ENCODE peak calls at places on chromosomes 12 and 14, in seven cellular contexts. One of them, this sample, is unnamed. For H3K4me1, the result is how much of the 10 kb centered on the place peaks cover.

GRCh38 chr12:108495054-108495453 is 20.0 kb upstream of the FICD start:
- DNase-seq in heart left ventricle: no peak
- DNase-seq in lower lobe of right lung: no peak
- DNase-seq in neuronal stem cell: peak
- DNase-seq in SK-N-SH: peak
- DNase-seq in upper lobe of right lung: no peak
- DNase-seq in H1: peak
- DNase-seq in this sample: no peak

GRCh38 chr14:74948228-74949175 is 6.9 kb downstream of the PGF start:
- DNase-seq in heart left ventricle: no peak
- DNase-seq in lower lobe of right lung: no peak
- DNase-seq in neuronal stem cell: no peak
- DNase-seq in SK-N-SH: no peak
- DNase-seq in upper lobe of right lung: no peak
- DNase-seq in H1: no peak
- DNase-seq in this sample: no peak

GRCh38 chr14:21039585-21040369 is 2.4 kb upstream of the RNASE7 start:
- DNase-seq in heart left ventricle: peak
- DNase-seq in lower lobe of right lung: no peak
- DNase-seq in neuronal stem cell: peak
- DNase-seq in SK-N-SH: peak
- DNase-seq in upper lobe of right lung: no peak
- DNase-seq in H1: peak
- DNase-seq in this sample: peak

GRCh38 chr12:2775431-2775830 is 19.3 kb upstream of the FKBP4 start:
- DNase-seq in heart left ventricle: no peak
- DNase-seq in lower lobe of right lung: no peak
- DNase-seq in neuronal stem cell: no peak
- DNase-seq in SK-N-SH: no peak
- DNase-seq in upper lobe of right lung: no peak
- DNase-seq in H1: no peak
- DNase-seq in this sample: no peak

GRCh38 chr12:100404769-100405407 is 48.0 kb downstream of the SLC17A8 start:
- DNase-seq in heart left ventricle: no peak
- DNase-seq in lower lobe of right lung: peak
- DNase-seq in neuronal stem cell: peak
- DNase-seq in SK-N-SH: peak
- DNase-seq in upper lobe of right lung: no peak
- DNase-seq in H1: peak
- DNase-seq in this sample: peak

GRCh38 chr12:107027304-107028053 is 40.5 kb upstream of the MTERF2 start:
- DNase-seq in heart left ventricle: no peak
- DNase-seq in lower lobe of right lung: no peak
- DNase-seq in neuronal stem cell: no peak
- DNase-seq in SK-N-SH: peak
- DNase-seq in upper lobe of right lung: no peak
- DNase-seq in H1: no peak
- DNase-seq in this sample: peak

GRCh38 chr14:51093371-51094281 is 1.3 kb downstream of the TRIM9 start:
- DNase-seq in heart left ventricle: peak
- DNase-seq in lower lobe of right lung: no peak
- DNase-seq in neuronal stem cell: peak
- DNase-seq in SK-N-SH: peak
- DNase-seq in upper lobe of right lung: no peak
- DNase-seq in H1: peak
- DNase-seq in this sample: peak

GRCh38 chr14:39107624-39108023 is 4.6 kb upstream of the SEC23A start:
- DNase-seq in heart left ventricle: no peak
- DNase-seq in lower lobe of right lung: no peak
- DNase-seq in neuronal stem cell: no peak
- DNase-seq in SK-N-SH: peak
- DNase-seq in upper lobe of right lung: no peak
- DNase-seq in H1: no peak
- DNase-seq in this sample: peak

GRCh38 chr12:121214171-121214777 is 4.3 kb downstream of the P2RX4 start:
- DNase-seq in heart left ventricle: no peak
- DNase-seq in lower lobe of right lung: no peak
- DNase-seq in neuronal stem cell: no peak
- DNase-seq in SK-N-SH: no peak
- DNase-seq in upper lobe of right lung: no peak
- DNase-seq in H1: no peak
- DNase-seq in this sample: peak

GRCh38 chr12:111798182-111798581 is 31.4 kb downstream of the ALDH2 start:
- DNase-seq in heart left ventricle: no peak
- DNase-seq in lower lobe of right lung: peak
- DNase-seq in neuronal stem cell: no peak
- DNase-seq in SK-N-SH: no peak
- DNase-seq in upper lobe of right lung: no peak
- DNase-seq in H1: no peak
- DNase-seq in this sample: no peak

GRCh38 chr12:115267464-115267863 is 583.5 kb upstream of the TBX3 start:
- DNase-seq in heart left ventricle: peak
- DNase-seq in lower lobe of right lung: no peak
- DNase-seq in neuronal stem cell: no peak
- DNase-seq in SK-N-SH: no peak
- DNase-seq in upper lobe of right lung: no peak
- DNase-seq in H1: no peak
- DNase-seq in this sample: no peak

GRCh38 chr12:118541071-118541470 is 164.7 kb downstream of the SUDS3 start:
- DNase-seq in heart left ventricle: no peak
- DNase-seq in lower lobe of right lung: no peak
- DNase-seq in neuronal stem cell: no peak
- DNase-seq in SK-N-SH: no peak
- DNase-seq in upper lobe of right lung: no peak
- DNase-seq in H1: no peak
- DNase-seq in this sample: no peak

GRCh38 chr14:85564841-85565527 is 35.0 kb downstream of the FLRT2 start:
- DNase-seq in heart left ventricle: no peak
- DNase-seq in lower lobe of right lung: no peak
- DNase-seq in neuronal stem cell: no peak
- DNase-seq in SK-N-SH: no peak
- DNase-seq in upper lobe of right lung: no peak
- DNase-seq in H1: no peak
- DNase-seq in this sample: peak

GRCh38 chr12:132214906-132215643 is 70.8 kb downstream of the NOC4L start:
- DNase-seq in heart left ventricle: no peak
- DNase-seq in lower lobe of right lung: no peak
- DNase-seq in neuronal stem cell: no peak
- DNase-seq in SK-N-SH: no peak
- DNase-seq in upper lobe of right lung: no peak
- DNase-seq in H1: no peak
- DNase-seq in this sample: no peak

GRCh38 chr12:30961030-30961429 is 34.5 kb downstream of the TSPAN11 start:
- DNase-seq in heart left ventricle: no peak
- DNase-seq in lower lobe of right lung: no peak
- DNase-seq in neuronal stem cell: no peak
- DNase-seq in SK-N-SH: no peak
- DNase-seq in upper lobe of right lung: no peak
- DNase-seq in H1: no peak
- DNase-seq in this sample: no peak

GRCh38 chr14:50083467-50084337 is 32.7 kb downstream of the VCPKMT start:
- DNase-seq in heart left ventricle: no peak
- DNase-seq in lower lobe of right lung: no peak
- DNase-seq in neuronal stem cell: no peak
- DNase-seq in SK-N-SH: no peak
- DNase-seq in upper lobe of right lung: peak
- DNase-seq in H1: no peak
- DNase-seq in this sample: no peak

GRCh38 chr12:71846322-71846940 is 6.9 kb downstream of the TBC1D15 start:
- DNase-seq in heart left ventricle: no peak
- DNase-seq in lower lobe of right lung: no peak
- DNase-seq in neuronal stem cell: no peak
- DNase-seq in SK-N-SH: peak
- DNase-seq in upper lobe of right lung: no peak
- DNase-seq in H1: no peak
- DNase-seq in this sample: peak

GRCh38 chr12:15205341-15206010 is 15.7 kb downstream of the RERG start:
- DNase-seq in heart left ventricle: no peak
- DNase-seq in lower lobe of right lung: no peak
- DNase-seq in neuronal stem cell: no peak
- DNase-seq in SK-N-SH: no peak
- DNase-seq in upper lobe of right lung: no peak
- DNase-seq in H1: no peak
- DNase-seq in this sample: no peak

GRCh38 chr12:68106160-68106559 is 53.4 kb downstream of the IFNG start:
- DNase-seq in heart left ventricle: no peak
- DNase-seq in lower lobe of right lung: no peak
- DNase-seq in neuronal stem cell: no peak
- DNase-seq in SK-N-SH: no peak
- DNase-seq in upper lobe of right lung: no peak
- DNase-seq in H1: no peak
- DNase-seq in this sample: peak

GRCh38 chr12:112005419-112006395 is 7.3 kb downstream of the TMEM116 start:
- DNase-seq in heart left ventricle: no peak
- DNase-seq in lower lobe of right lung: peak
- DNase-seq in neuronal stem cell: no peak
- DNase-seq in SK-N-SH: no peak
- DNase-seq in upper lobe of right lung: no peak
- DNase-seq in H1: no peak
- DNase-seq in this sample: peak

GRCh38 chr12:80622271-80622670 is 85.2 kb upstream of the MYF6 start:
- DNase-seq in heart left ventricle: no peak
- DNase-seq in lower lobe of right lung: no peak
- DNase-seq in neuronal stem cell: no peak
- DNase-seq in SK-N-SH: no peak
- DNase-seq in upper lobe of right lung: no peak
- DNase-seq in H1: no peak
- DNase-seq in this sample: peak

GRCh38 chr12:15693233-15693911 is 95.8 kb downstream of the EPS8 start:
- DNase-seq in heart left ventricle: no peak
- DNase-seq in lower lobe of right lung: no peak
- DNase-seq in neuronal stem cell: no peak
- DNase-seq in SK-N-SH: no peak
- DNase-seq in upper lobe of right lung: no peak
- DNase-seq in H1: no peak
- DNase-seq in this sample: peak

DNA sequence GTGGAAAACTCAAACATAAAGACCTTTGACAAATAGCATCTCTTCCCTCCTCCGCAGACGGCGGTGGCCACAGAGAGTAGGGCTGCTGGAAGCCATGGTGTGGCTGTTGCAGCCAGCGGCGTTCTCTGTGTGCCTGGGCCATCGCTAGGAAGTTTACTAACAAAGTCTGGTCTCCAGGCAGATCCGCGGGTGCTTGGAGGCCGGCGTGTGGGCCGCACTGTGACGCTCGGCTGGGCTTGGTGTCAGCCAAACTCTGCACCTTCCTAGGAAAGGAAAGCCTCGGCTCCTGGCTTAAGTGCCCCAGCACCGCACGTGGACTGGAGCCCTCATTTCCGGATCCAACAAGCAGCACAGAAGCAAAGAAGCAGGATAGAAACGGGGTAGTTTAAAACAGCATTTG is 65.5 kb downstream of the CCDC88C start:
- DNase-seq in heart left ventricle: peak
- DNase-seq in lower lobe of right lung: peak
- DNase-seq in neuronal stem cell: no peak
- DNase-seq in SK-N-SH: no peak
- DNase-seq in upper lobe of right lung: peak
- DNase-seq in H1: no peak
- DNase-seq in this sample: no peak
- H3K4me1 ChIP-seq in heart left ventricle: under half
- H3K4me1 ChIP-seq in lower lobe of right lung: half or more
- H3K4me1 ChIP-seq in neuronal stem cell: under half
- H3K4me1 ChIP-seq in SK-N-SH: under half
- H3K4me1 ChIP-seq in upper lobe of right lung: under half
- H3K4me1 ChIP-seq in H1: under half
- H3K4me1 ChIP-seq in this sample: under half

GRCh38 chr12:50927766-50928224 is 24.5 kb upstream of the HIGD1C start:
- DNase-seq in heart left ventricle: no peak
- DNase-seq in lower lobe of right lung: no peak
- DNase-seq in neuronal stem cell: no peak
- DNase-seq in SK-N-SH: no peak
- DNase-seq in upper lobe of right lung: no peak
- DNase-seq in H1: no peak
- DNase-seq in this sample: no peak
- H3K4me1 ChIP-seq in heart left ventricle: under half
- H3K4me1 ChIP-seq in lower lobe of right lung: half or more
- H3K4me1 ChIP-seq in neuronal stem cell: under half
- H3K4me1 ChIP-seq in SK-N-SH: under half
- H3K4me1 ChIP-seq in upper lobe of right lung: under half
- H3K4me1 ChIP-seq in H1: under half
- H3K4me1 ChIP-seq in this sample: under half

GRCh38 chr12:123805119-123805518 is 43.0 kb downstream of the DNAH10 start:
- DNase-seq in heart left ventricle: no peak
- DNase-seq in lower lobe of right lung: no peak
- DNase-seq in neuronal stem cell: no peak
- DNase-seq in SK-N-SH: no peak
- DNase-seq in upper lobe of right lung: no peak
- DNase-seq in H1: no peak
- DNase-seq in this sample: no peak
- H3K4me1 ChIP-seq in heart left ventricle: under half
- H3K4me1 ChIP-seq in lower lobe of right lung: under half
- H3K4me1 ChIP-seq in neuronal stem cell: under half
- H3K4me1 ChIP-seq in SK-N-SH: under half
- H3K4me1 ChIP-seq in upper lobe of right lung: under half
- H3K4me1 ChIP-seq in H1: under half
- H3K4me1 ChIP-seq in this sample: under half

GRCh38 chr12:64090047-64090446 is 132.0 kb downstream of the KICS2 start:
- DNase-seq in heart left ventricle: no peak
- DNase-seq in lower lobe of right lung: no peak
- DNase-seq in neuronal stem cell: no peak
- DNase-seq in SK-N-SH: no peak
- DNase-seq in upper lobe of right lung: no peak
- DNase-seq in H1: no peak
- DNase-seq in this sample: no peak
- H3K4me1 ChIP-seq in heart left ventricle: under half
- H3K4me1 ChIP-seq in lower lobe of right lung: under half
- H3K4me1 ChIP-seq in neuronal stem cell: under half
- H3K4me1 ChIP-seq in SK-N-SH: under half
- H3K4me1 ChIP-seq in upper lobe of right lung: under half
- H3K4me1 ChIP-seq in H1: under half
- H3K4me1 ChIP-seq in this sample: under half

DNA sequence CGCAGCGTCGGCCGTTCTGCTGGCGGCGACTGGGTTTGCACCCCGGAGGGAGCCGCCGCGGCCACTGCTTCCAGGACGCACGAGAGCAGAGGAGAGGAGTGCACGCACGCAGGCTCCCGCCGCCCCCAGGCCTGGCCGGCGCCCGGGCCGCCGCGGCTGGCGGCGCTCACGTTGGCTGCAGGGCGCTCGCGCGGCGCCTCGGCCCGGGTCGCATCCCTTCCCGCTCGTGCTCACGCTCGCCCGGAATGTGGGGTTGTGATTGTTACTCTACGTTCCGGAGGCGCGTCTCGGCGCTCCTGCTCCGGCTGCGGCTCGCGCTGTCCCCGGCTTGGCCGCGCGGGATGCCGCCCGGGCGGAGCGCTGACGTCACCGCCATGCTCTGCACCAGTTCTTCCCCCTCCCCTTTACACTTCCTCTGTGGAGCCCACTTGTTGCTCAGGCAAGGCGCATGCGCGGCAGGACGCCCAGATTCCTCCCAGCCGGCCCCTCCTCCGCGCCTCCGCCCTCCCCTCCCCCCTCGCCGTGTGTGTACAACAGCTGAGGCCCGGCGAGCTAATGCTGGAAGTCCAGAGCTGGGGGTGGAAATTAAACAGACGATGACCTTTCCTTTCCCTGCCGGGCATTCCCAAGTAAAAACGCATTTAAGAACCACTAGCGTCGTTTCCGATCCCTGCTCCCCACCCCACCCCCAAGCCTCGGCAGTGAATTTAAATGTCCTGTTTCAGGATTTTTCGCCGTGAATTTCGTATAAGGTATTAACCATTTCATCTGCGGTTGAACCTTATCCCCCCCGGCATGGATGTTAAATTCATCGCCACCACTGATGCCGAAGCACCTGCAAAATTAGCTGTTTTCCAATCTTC is at the start of gene IRF2BPL:
- DNase-seq in heart left ventricle: peak
- DNase-seq in lower lobe of right lung: peak
- DNase-seq in neuronal stem cell: peak
- DNase-seq in SK-N-SH: peak
- DNase-seq in upper lobe of right lung: peak
- DNase-seq in H1: peak
- DNase-seq in this sample: peak
- H3K4me1 ChIP-seq in heart left ventricle: under half
- H3K4me1 ChIP-seq in lower lobe of right lung: half or more
- H3K4me1 ChIP-seq in neuronal stem cell: under half
- H3K4me1 ChIP-seq in SK-N-SH: under half
- H3K4me1 ChIP-seq in upper lobe of right lung: half or more
- H3K4me1 ChIP-seq in H1: under half
- H3K4me1 ChIP-seq in this sample: under half